ENCODE peak calls at places on chromosomes 4 and X, in eight cellular contexts. C, D, S, L, R, F, H and U are unnamed samples.

GRCh38 chr4:183821090-183821853 is 83.8 kb upstream of the STOX2 start:
- DNase-seq in C (no peak), D (no peak), S (no peak), L (no peak), R (no peak), F (no peak), H (no peak), U (no peak)

GRCh38 chrX:21708116-21708515 is 49.8 kb downstream of the SMPX start:
- DNase-seq in C (no peak), D (no peak), S (no peak), L (no peak), R (no peak), F (no peak), H (no peak), U (no peak)

GRCh38 chr4:36374836-36375511 is 93.6 kb downstream of the DTHD1 start:
- DNase-seq in C (no peak), D (no peak), S (no peak), L (no peak), R (no peak), F (no peak), H (no peak), U (no peak)

GRCh38 chr4:142824368-142824767 is 21.7 kb downstream of the INPP4B start:
- DNase-seq in C (no peak), D (no peak), S (no peak), L (no peak), R (no peak), F (no peak), H (no peak), U (no peak)

GRCh38 chr4:16896871-16897270 is 1.6 kb downstream of the LDB2 start:
- DNase-seq in C (no peak), D (no peak), S (no peak), L (no peak), R (peak), F (no peak), H (no peak), U (no peak)

GRCh38 chrX:13485167-13485566 is 84.2 kb upstream of the EGFL6 start:
- DNase-seq in C (no peak), D (no peak), S (no peak), L (no peak), R (no peak), F (no peak), H (no peak), U (no peak)

GRCh38 chr4:120801171-120801758 is 121.3 kb downstream of the PRDM5 start:
- DNase-seq in C (peak), D (no peak), S (peak), L (peak), R (no peak), F (peak), H (no peak), U (no peak)

GRCh38 chr4:26873391-26874026 is 12.9 kb downstream of the STIM2 start:
- DNase-seq in C (no peak), D (no peak), S (no peak), L (no peak), R (no peak), F (no peak), H (peak), U (no peak)

GRCh38 chr4:76747613-76748012 is 150.3 kb downstream of the SOWAHB start:
- DNase-seq in C (no peak), D (no peak), S (no peak), L (no peak), R (no peak), F (no peak), H (no peak), U (no peak)

GRCh38 chr4:3414421-3415279 is 27.1 kb upstream of the HGFAC start:
- DNase-seq in C (peak), D (no peak), S (no peak), L (no peak), R (no peak), F (no peak), H (no peak), U (no peak)

GRCh38 chrX:13110427-13111324 is 66.3 kb upstream of the FAM9C start:
- DNase-seq in C (no peak), D (no peak), S (peak), L (no peak), R (no peak), F (peak), H (no peak), U (peak)